ENCODE peak calls at places on chromosomes 4 and X, in five cellular contexts. V, H, G, L and X are unnamed samples.

GRCh38 chrX:40709395-40709794 is 25.9 kb downstream of the MED14 start:
- DNase-seq in L (no peak), H (no peak), V (no peak), G (no peak), X (no peak)

GRCh38 chrX:53290441-53291041 is 9.2 kb upstream of the IQSEC2 start:
- DNase-seq in V (no peak), L (no peak), H (no peak), G (no peak), X (no peak)

GRCh38 chrX:13754765-13755164 is 20.2 kb downstream of the OFD1 start:
- DNase-seq in V (no peak), L (no peak), G (no peak), H (no peak), X (no peak)

GRCh38 chr4:153413827-153414226 is 52.3 kb upstream of the TMEM131L start:
- DNase-seq in H (no peak), L (no peak), G (no peak), V (no peak), X (no peak)

GRCh38 chrX:8273451-8273894 is 102.4 kb upstream of the VCX2 start:
- DNase-seq in L (no peak), H (no peak), G (no peak), V (no peak), X (no peak)

GRCh38 chr4:149933120-149933519 is 117.5 kb upstream of the IQCM start:
- DNase-seq in G (no peak), V (no peak), L (no peak), H (no peak), X (no peak)

GRCh38 chrX:153687121-153688039 is at the start of gene SLC6A8:
- DNase-seq in L (peak), G (peak), H (peak), V (peak), X (peak)

GRCh38 chrX:119589810-119590209 is 15.4 kb downstream of the UBE2A start:
- DNase-seq in V (no peak), L (no peak), H (no peak), G (no peak), X (no peak)

GRCh38 chr4:13218316-13218958 is 265.7 kb downstream of the RAB28 start:
- DNase-seq in V (no peak), G (no peak), L (no peak), H (no peak), X (no peak)

GRCh38 chrX:111114806-111115205 is 18.8 kb downstream of the PAK3 start:
- DNase-seq in G (no peak), V (no peak), H (no peak), L (no peak), X (no peak)

GRCh38 chrX:75155454-75155829 is 641 bp downstream of the ABCB7 start:
- DNase-seq in G (no peak), V (peak), H (no peak), L (no peak), X (no peak)

GRCh38 chr4:118270492-118270891 is 82.3 kb downstream of the PRSS12 start:
- DNase-seq in V (peak), L (peak), G (no peak), H (no peak), X (no peak)

GRCh38 chr4:175166020-175166419 is 247.9 kb downstream of the ADAM29 start:
- DNase-seq in V (no peak), H (no peak), L (no peak), G (no peak), X (no peak)

GRCh38 chr4:111693754-111694153 is 451.5 kb upstream of the FAM241A start:
- DNase-seq in H (no peak), V (no peak), L (no peak), G (no peak), X (no peak)

GRCh38 chr4:55866973-55867574 is 13.6 kb downstream of the EXOC1 start:
- DNase-seq in G (no peak), V (peak), H (no peak), L (peak), X (peak)

GRCh38 chrX:9195199-9195880 is 161.4 kb upstream of the FAM9B start:
- DNase-seq in G (no peak), L (no peak), V (no peak), H (no peak), X (no peak)

GRCh38 chr4:136562842-136563241 is 969.5 kb downstream of the PCDH18 start:
- DNase-seq in H (no peak), L (no peak), V (no peak), G (no peak), X (no peak)

GRCh38 chr4:183989931-183990330 is 84.8 kb downstream of the STOX2 start:
- DNase-seq in G (no peak), L (no peak), H (no peak), V (no peak), X (no peak)

GRCh38 chr4:113825272-113825671 is 63.7 kb upstream of the CAMK2D start:
- DNase-seq in G (no peak), L (no peak), H (no peak), V (no peak), X (no peak)

GRCh38 chr4:113636438-113636818 is 125.1 kb downstream of the CAMK2D start:
- DNase-seq in V (no peak), G (no peak), L (no peak), H (no peak), X (no peak)

GRCh38 chrX:3636803-3637202 is 76.6 kb downstream of the PRKX start:
- DNase-seq in H (no peak), L (no peak), G (no peak), V (no peak), X (no peak)

GRCh38 chr4:123481034-123481433 is 84.4 kb downstream of the SPRY1 start:
- DNase-seq in L (no peak), H (no peak), V (peak), G (no peak), X (no peak)

GRCh38 chr4:89312066-89312465 is 4.5 kb upstream of the GPRIN3 start:
- DNase-seq in H (no peak), L (no peak), G (no peak), V (peak), X (no peak)

GRCh38 chrX:13293700-13294099 is 26.2 kb downstream of the ATXN3L start:
- DNase-seq in G (no peak), V (peak), L (peak), H (no peak), X (no peak)

GRCh38 chr4:152961041-152961751 is 25.1 kb downstream of the FHDC1 start:
- DNase-seq in V (no peak), H (no peak), G (no peak), L (no peak), X (no peak)

GRCh38 chr4:153146031-153146430 is 58.2 kb upstream of the TRIM2 start:
- DNase-seq in H (no peak), V (peak), L (no peak), G (no peak), X (no peak)

GRCh38 chr4:106048250-106048931 is 153.1 kb downstream of the NPNT start:
- DNase-seq in H (no peak), L (no peak), G (no peak), V (peak), X (no peak)

GRCh38 chr4:95165926-95166524 is 382.7 kb downstream of the UNC5C start:
- DNase-seq in G (peak), V (peak), L (peak), H (peak), X (peak)

GRCh38 chr4:54745031-54745770 is 87.4 kb downstream of the KIT start:
- DNase-seq in V (peak), L (no peak), H (no peak), G (no peak), X (no peak)

GRCh38 chr4:89134775-89135319 is 23.5 kb downstream of the TIGD2 start:
- DNase-seq in G (no peak), V (peak), L (no peak), H (no peak), X (no peak)

GRCh38 chr4:27057662-27058061 is 197.0 kb downstream of the STIM2 start:
- DNase-seq in V (no peak), H (no peak), G (no peak), L (no peak), X (no peak)

GRCh38 chrX:151538190-151539122 is 25.0 kb upstream of the PASD1 start:
- DNase-seq in L (no peak), H (no peak), G (no peak), V (no peak), X (no peak)

GRCh38 chrX:11791090-11791489 is 33.1 kb downstream of the MSL3 start:
- DNase-seq in L (peak), G (no peak), V (no peak), H (no peak), X (no peak)

GRCh38 chr4:156672492-156672891 is 299.1 kb downstream of the PDGFC start:
- DNase-seq in H (no peak), L (no peak), V (no peak), G (no peak), X (no peak)

GRCh38 chrX:47540754-47541538 is 20.1 kb upstream of the ARAF start:
- DNase-seq in V (peak), H (peak), L (peak), G (peak), X (no peak)

GRCh38 chrX:153622661-153623309 is 23.8 kb upstream of the CCNQ start:
- DNase-seq in H (no peak), V (no peak), L (no peak), G (no peak), X (no peak)

GRCh38 chrX:34528081-34528480 is 129.0 kb downstream of the TMEM47 start:
- DNase-seq in H (no peak), V (no peak), L (no peak), G (no peak), X (no peak)

GRCh38 chrX:10030570-10030969 is 63.4 kb downstream of the CLDN34 start:
- DNase-seq in L (no peak), V (peak), H (no peak), G (no peak), X (no peak)

GRCh38 chrX:80578518-80579105 is 158.4 kb downstream of the TENT5D start:
- DNase-seq in G (no peak), L (peak), V (peak), H (no peak), X (no peak)